ENCODE peak calls at places on chromosomes 4 and X, in five cellular contexts. C, X, E, Q and J are unnamed samples.

GRCh38 chrX:78024349-78025108 is 55.1 kb upstream of the PGAM4 start:
- DNase-seq in C (no peak), X (peak), E (no peak), Q (no peak), J (no peak)

GRCh38 chr4:74675673-74676279 is 118.5 kb downstream of the BTC start:
- DNase-seq in C (peak), X (no peak), E (no peak), Q (no peak), J (no peak)

GRCh38 chr4:5708171-5708828 is at the start of gene EVC2:
- DNase-seq in C (peak), X (no peak), E (peak), Q (no peak), J (no peak)

GRCh38 chr4:153115322-153116100 is 88.7 kb upstream of the TRIM2 start:
- DNase-seq in C (no peak), X (peak), E (peak), Q (no peak), J (no peak)

GRCh38 chrX:111445485-111445884 is 33.5 kb upstream of the DCX start:
- DNase-seq in C (peak), X (no peak), E (no peak), Q (no peak), J (peak)

GRCh38 chr4:157978680-157979361 is 194.0 kb downstream of the GASK1B start:
- DNase-seq in C (peak), X (peak), E (peak), Q (peak), J (no peak)

GRCh38 chrX:15946783-15947550 is 92.4 kb upstream of the AP1S2 start:
- DNase-seq in C (no peak), X (no peak), E (no peak), Q (no peak), J (no peak)

GRCh38 chr4:163930086-163930485 is 435.6 kb downstream of the TMA16 start:
- DNase-seq in C (no peak), X (no peak), E (no peak), Q (no peak), J (no peak)

GRCh38 chr4:83582289-83582756 is 46.4 kb downstream of the GPAT3 start:
- DNase-seq in C (no peak), X (no peak), E (peak), Q (peak), J (peak)

GRCh38 chr4:140102406-140102805 is 51.6 kb downstream of the MAML3 start:
- DNase-seq in C (no peak), X (no peak), E (no peak), Q (no peak), J (no peak)

GRCh38 chr4:136032391-136032790 is 1499.9 kb downstream of the PCDH18 start:
- DNase-seq in C (no peak), X (no peak), E (no peak), Q (no peak), J (no peak)

GRCh38 chr4:135007400-135007799 is 805.8 kb upstream of the PABPC4L start:
- DNase-seq in C (no peak), X (no peak), E (no peak), Q (no peak), J (no peak)

GRCh38 chr4:112956458-112956857 is 93.0 kb upstream of the ANK2 start:
- DNase-seq in C (no peak), X (no peak), E (no peak), Q (peak), J (no peak)

GRCh38 chr4:121706595-121707021 is 9.8 kb upstream of the ANXA5 start:
- DNase-seq in C (no peak), X (peak), E (no peak), Q (no peak), J (no peak)

GRCh38 chr4:86033171-86033570 is 326.7 kb downstream of the MAPK10 start:
- DNase-seq in C (no peak), X (no peak), E (peak), Q (peak), J (no peak)

GRCh38 chrX:106036716-106037115 is 1.8 kb downstream of the SERPINA7 start:
- DNase-seq in C (no peak), X (no peak), E (no peak), Q (no peak), J (no peak)

GRCh38 chrX:150032742-150033141 is 94.5 kb upstream of the EOLA2 start:
- DNase-seq in C (no peak), X (no peak), E (no peak), Q (no peak), J (no peak)

GRCh38 chr4:1172228-1172851 is at the start of gene SPON2:
- DNase-seq in C (peak), X (no peak), E (peak), Q (no peak), J (no peak)

GRCh38 chrX:1420371-1420770 is 28.5 kb upstream of the SLC25A6 start:
- DNase-seq in C (no peak), X (no peak), E (no peak), Q (no peak), J (no peak)

GRCh38 chr4:57151481-57151880 is 41.3 kb upstream of the IGFBP7 start:
- DNase-seq in C (no peak), X (no peak), E (no peak), Q (no peak), J (no peak)

GRCh38 chr4:11769425-11769824 is 340.7 kb upstream of the HS3ST1 start:
- DNase-seq in C (no peak), X (no peak), E (peak), Q (no peak), J (no peak)